ENCODE peak calls at places on chromosomes 16 and 17, in eight cellular contexts. C, B, T, Q, A, U, W and D are unnamed samples.

GRCh38 chr17:40410082-40410481 is 7.6 kb downstream of the TOP2A start:
- DNase-seq in C (no peak), B (no peak), T (no peak), Q (no peak), A (no peak), U (no peak), W (no peak), D (no peak)

GRCh38 chr17:38922538-38923291 is 2.7 kb upstream of the LASP1NB start:
- DNase-seq in C (peak; percentile 59), B (peak; percentile 70), T (no peak), Q (peak; percentile 79), A (peak; percentile 88), U (no peak), W (peak; percentile 75), D (peak; percentile 77)

GRCh38 chr16:67594956-67595355 is 32.6 kb downstream of the CTCF start:
- DNase-seq in C (no peak), B (peak; percentile 38), T (no peak), Q (no peak), A (peak; percentile 79), U (no peak), W (no peak), D (no peak)

GRCh38 chr17:14320734-14321475 is 20.0 kb downstream of the HS3ST3B1 start:
- DNase-seq in C (no peak), B (no peak), T (no peak), Q (no peak), A (no peak), U (no peak), W (no peak), D (no peak)

GRCh38 chr17:21511368-21512195 is 135.4 kb downstream of the KCNJ12 start:
- DNase-seq in C (peak; percentile 75), B (peak; percentile 75), T (peak; percentile 81), Q (peak; percentile 60), A (peak; percentile 73), U (peak; percentile 55), W (peak; percentile 80), D (peak; percentile 77)

GRCh38 chr16:67173808-67174705 is 3.7 kb downstream of the NOL3 start:
- DNase-seq in C (peak; percentile 96), B (peak; percentile 81), T (peak; percentile 64), Q (peak; percentile 74), A (peak; percentile 72), U (peak; percentile 51), W (peak; percentile 93), D (peak; percentile 92)

GRCh38 chr16:89923640-89924297 is 627 bp downstream of the TUBB3 start:
- DNase-seq in C (no peak), B (no peak), T (peak; percentile 17), Q (no peak), A (no peak), U (no peak), W (no peak), D (no peak)

GRCh38 chr16:35752773-35753558 is 2293.6 kb downstream of the TP53TG3F start:
- DNase-seq in C (no peak), B (no peak), T (no peak), Q (no peak), A (no peak), U (no peak), W (no peak), D (no peak)

GRCh38 chr17:49224198-49224996 is 6.2 kb downstream of the PHOSPHO1 start:
- DNase-seq in C (no peak), B (no peak), T (no peak), Q (no peak), A (no peak), U (peak; percentile 37), W (no peak), D (no peak)

GRCh38 chr17:39946551-39947330 is 16.1 kb upstream of the GSDMA start:
- DNase-seq in C (no peak), B (no peak), T (no peak), Q (no peak), A (no peak), U (no peak), W (no peak), D (no peak)

GRCh38 chr16:68488559-68488958 is 40.3 kb upstream of the SMPD3 start:
- DNase-seq in C (no peak), B (no peak), T (no peak), Q (no peak), A (no peak), U (no peak), W (no peak), D (no peak)

GRCh38 chr16:14400285-14400977 is 229.6 kb downstream of the PARN start:
- DNase-seq in C (no peak), B (no peak), T (no peak), Q (no peak), A (no peak), U (no peak), W (no peak), D (no peak)

GRCh38 chr16:66070140-66070887 is 296.2 kb upstream of the CDH5 start:
- DNase-seq in C (no peak), B (peak; percentile 85), T (no peak), Q (peak; percentile 63), A (peak; percentile 93), U (no peak), W (peak; percentile 65), D (peak; percentile 81)

GRCh38 chr17:35345926-35346771 is 27.3 kb downstream of the SLFN11 start:
- DNase-seq in C (peak; percentile 30), B (peak; percentile 52), T (no peak), Q (no peak), A (peak; percentile 60), U (no peak), W (peak; percentile 61), D (peak; percentile 69)

GRCh38 chr17:63433746-63434591 is 12.1 kb downstream of the CYB561 start:
- DNase-seq in C (peak; percentile 23), B (peak; percentile 98), T (no peak), Q (peak; percentile 95), A (peak; percentile 98), U (no peak), W (peak; percentile 61), D (peak; percentile 97)

GRCh38 chr17:66655861-66656260 is 179.1 kb upstream of the CACNG5 start:
- DNase-seq in C (no peak), B (peak; percentile 49), T (no peak), Q (no peak), A (peak; percentile 49), U (no peak), W (no peak), D (peak; percentile 28)

GRCh38 chr16:67268136-67268579 is 11.2 kb upstream of the PLEKHG4 start:
- DNase-seq in C (peak; percentile 99), B (peak; percentile 93), T (no peak), Q (peak; percentile 72), A (peak; percentile 99), U (no peak), W (peak; percentile 67), D (peak; percentile 88)

GRCh38 chr17:7475764-7476422 is 3.5 kb downstream of the ZBTB4 start:
- DNase-seq in C (no peak), B (peak; percentile 83), T (no peak), Q (no peak), A (peak; percentile 79), U (no peak), W (no peak), D (peak; percentile 37)

GRCh38 chr17:14622622-14623101 is 321.8 kb downstream of the HS3ST3B1 start:
- DNase-seq in C (no peak), B (peak; percentile 2), T (no peak), Q (no peak), A (no peak), U (no peak), W (no peak), D (no peak)

GRCh38 chr16:58292886-58293285 is 1.9 kb downstream of the PRSS54 start:
- DNase-seq in C (no peak), B (no peak), T (no peak), Q (no peak), A (no peak), U (no peak), W (no peak), D (no peak)

GRCh38 chr16:7867831-7868230 is 535.2 kb downstream of the RBFOX1 start:
- DNase-seq in C (no peak), B (no peak), T (no peak), Q (no peak), A (no peak), U (no peak), W (no peak), D (no peak)

GRCh38 chr17:40373324-40373723 is 8.8 kb upstream of the GJD3 start:
- DNase-seq in C (no peak), B (peak; percentile 80), T (no peak), Q (peak; percentile 81), A (peak; percentile 91), U (no peak), W (no peak), D (peak; percentile 81)

GRCh38 chr16:78815713-78816112 is 716.3 kb downstream of the WWOX start:
- DNase-seq in C (no peak), B (no peak), T (no peak), Q (no peak), A (no peak), U (no peak), W (no peak), D (no peak)

GRCh38 chr17:1720856-1721386 is 3.6 kb upstream of the WDR81 start:
- DNase-seq in C (peak; percentile 66), B (peak; percentile 45), T (peak; percentile 49), Q (no peak), A (peak; percentile 67), U (peak; percentile 60), W (no peak), D (peak; percentile 38)

GRCh38 chr16:80751167-80751566 is 53.2 kb downstream of the CDYL2 start:
- DNase-seq in C (no peak), B (peak; percentile 89), T (no peak), Q (peak; percentile 27), A (peak; percentile 75), U (no peak), W (no peak), D (peak; percentile 91)

GRCh38 chr16:20257234-20257633 is 70.1 kb downstream of the GP2 start:
- DNase-seq in C (no peak), B (no peak), T (no peak), Q (no peak), A (no peak), U (no peak), W (no peak), D (no peak)

GRCh38 chr17:45850011-45850410 is 5.3 kb downstream of the SPPL2C start:
- DNase-seq in C (no peak), B (no peak), T (no peak), Q (no peak), A (no peak), U (no peak), W (no peak), D (no peak)

GRCh38 chr16:27253526-27253930 is 15.0 kb downstream of the NSMCE1 start:
- DNase-seq in C (peak; percentile 92), B (peak; percentile 73), T (no peak), Q (no peak), A (peak; percentile 83), U (no peak), W (no peak), D (peak; percentile 63)

GRCh38 chr17:67043283-67043682 is 1.1 kb upstream of the CACNG1 start:
- DNase-seq in C (no peak), B (no peak), T (no peak), Q (no peak), A (no peak), U (no peak), W (no peak), D (no peak)

GRCh38 chr17:82679586-82680465 is 18.7 kb downstream of the RAB40B start:
- DNase-seq in C (no peak), B (no peak), T (no peak), Q (no peak), A (no peak), U (no peak), W (no peak), D (no peak)

GRCh38 chr17:70168044-70168978 is 1.0 kb upstream of the KCNJ2 start:
- DNase-seq in C (peak; percentile 81), B (peak; percentile 70), T (peak; percentile 76), Q (peak; percentile 69), A (peak; percentile 70), U (no peak), W (peak; percentile 66), D (peak; percentile 63)

GRCh38 chr17:50633683-50634082 is 998 bp upstream of the ABCC3 start:
- DNase-seq in C (no peak), B (no peak), T (no peak), Q (no peak), A (no peak), U (no peak), W (no peak), D (no peak)

GRCh38 chr16:17374668-17375255 is 96.0 kb downstream of the XYLT1 start:
- DNase-seq in C (no peak), B (no peak), T (no peak), Q (no peak), A (no peak), U (no peak), W (no peak), D (no peak)

GRCh38 chr17:59154721-59155438 is at the start of gene SKA2:
- DNase-seq in C (no peak), B (no peak), T (peak; percentile 98), Q (no peak), A (no peak), U (peak; percentile 92), W (peak; percentile 16), D (no peak)